ENCODE peak calls at places on chromosomes 16 and 17, in nine cellular contexts. K is prostate gland, F is adrenal gland, X is AG04450, B is uterus, M is A549, C is esophagus muscularis mucosa, G is progenitor cell of endocrine pancreas, H is dorsolateral prefrontal cortex. Y is an unnamed sample.

GRCh38 chr16:48113471-48113870 is 42.3 kb downstream of the ABCC12 start:
- DNase-seq in X (no peak), K (no peak), F (no peak), M (peak; percentile 53), B (no peak), H (no peak), C (no peak), G (peak; percentile 16), Y (no peak)

GRCh38 chr17:9932481-9932880 is 27.4 kb upstream of the RCVRN start:
- DNase-seq in K (no peak), B (no peak), H (no peak), X (no peak), M (peak; percentile 26), G (no peak), F (no peak), C (no peak), Y (no peak)

GRCh38 chr16:88649924-88650748 is 717 bp downstream of the CYBA start:
- DNase-seq in H (no peak), C (no peak), B (no peak), G (no peak), M (no peak), X (no peak), K (no peak), F (no peak), Y (peak; percentile 83)

GRCh38 chr17:37818689-37819088 is 73.8 kb upstream of the HNF1B start:
- DNase-seq in H (no peak), X (peak; percentile 47), B (no peak), G (no peak), M (peak; percentile 59), K (peak; percentile 54), F (no peak), C (no peak), Y (no peak)

GRCh38 chr17:1420163-1420562 is 20.1 kb upstream of the YWHAE start:
- DNase-seq in F (no peak), B (no peak), H (no peak), G (no peak), M (no peak), C (no peak), X (no peak), K (no peak), Y (no peak)

GRCh38 chr17:46726106-46726670 is 92.3 kb downstream of the WNT3 start:
- DNase-seq in M (no peak), C (no peak), X (no peak), F (peak; percentile 23), G (no peak), B (no peak), K (no peak), H (no peak), Y (no peak)

GRCh38 chr17:81518785-81519283 is 6.2 kb upstream of the ACTG1 start:
- DNase-seq in B (peak; percentile 55), X (no peak), M (peak; percentile 58), F (peak; percentile 38), H (no peak), C (no peak), G (no peak), K (no peak), Y (no peak)

GRCh38 chr17:73933871-73934270 is 269.6 kb upstream of the RPL38 start:
- DNase-seq in G (no peak), B (no peak), F (peak; percentile 12), H (no peak), M (no peak), K (no peak), C (no peak), X (no peak), Y (peak; percentile 17)

GRCh38 chr16:77723108-77723514 is 797 bp downstream of the NUDT7 start:
- DNase-seq in X (peak; percentile 43), G (no peak), C (no peak), H (peak; percentile 40), F (peak; percentile 57), B (peak; percentile 18), M (no peak), K (no peak), Y (no peak)

GRCh38 chr17:31224366-31224765 is 72.7 kb downstream of the OMG start:
- DNase-seq in X (no peak), K (no peak), C (no peak), G (no peak), B (no peak), M (no peak), H (no peak), F (no peak), Y (no peak)

GRCh38 chr16:30660424-30661251 is 2.4 kb downstream of the FBRS start:
- DNase-seq in G (no peak), H (no peak), M (no peak), X (no peak), B (no peak), K (no peak), C (no peak), F (no peak), Y (no peak)

GRCh38 chr17:40801157-40801556 is 1.4 kb upstream of the KRT28 start:
- DNase-seq in X (no peak), M (no peak), C (no peak), F (no peak), G (no peak), K (no peak), B (no peak), H (no peak), Y (no peak)

GRCh38 chr17:69485901-69486643 is 71.6 kb downstream of the MAP2K6 start:
- DNase-seq in X (no peak), B (no peak), C (no peak), F (no peak), K (no peak), M (peak; percentile 19), G (no peak), H (no peak), Y (no peak)
- TF ChIP-seq CTCF in X (no peak), B (no peak), C (no peak), F (no peak), K (no peak), M (no peak), G (no peak), H (no peak), Y (no peak)

GRCh38 chr16:84088695-84089395 is 27.9 kb downstream of the MBTPS1 start:
- DNase-seq in C (no peak), H (peak; percentile 24), K (no peak), B (no peak), G (no peak), F (no peak), X (no peak), M (peak; percentile 20), Y (peak; percentile 44)

GRCh38 chr16:84086996-84087395 is 29.7 kb downstream of the MBTPS1 start:
- DNase-seq in G (no peak), M (no peak), C (no peak), B (no peak), X (no peak), K (no peak), H (no peak), F (no peak), Y (no peak)

GRCh38 chr16:84085774-84086173 is 31.0 kb downstream of the MBTPS1 start:
- DNase-seq in X (no peak), G (no peak), H (no peak), F (no peak), K (no peak), M (no peak), C (no peak), B (no peak), Y (no peak)

GRCh38 chr16:84086357-84086756 is 30.4 kb downstream of the MBTPS1 start:
- DNase-seq in G (no peak), X (no peak), C (no peak), M (no peak), B (no peak), F (no peak), H (no peak), K (no peak), Y (no peak)

DNA sequence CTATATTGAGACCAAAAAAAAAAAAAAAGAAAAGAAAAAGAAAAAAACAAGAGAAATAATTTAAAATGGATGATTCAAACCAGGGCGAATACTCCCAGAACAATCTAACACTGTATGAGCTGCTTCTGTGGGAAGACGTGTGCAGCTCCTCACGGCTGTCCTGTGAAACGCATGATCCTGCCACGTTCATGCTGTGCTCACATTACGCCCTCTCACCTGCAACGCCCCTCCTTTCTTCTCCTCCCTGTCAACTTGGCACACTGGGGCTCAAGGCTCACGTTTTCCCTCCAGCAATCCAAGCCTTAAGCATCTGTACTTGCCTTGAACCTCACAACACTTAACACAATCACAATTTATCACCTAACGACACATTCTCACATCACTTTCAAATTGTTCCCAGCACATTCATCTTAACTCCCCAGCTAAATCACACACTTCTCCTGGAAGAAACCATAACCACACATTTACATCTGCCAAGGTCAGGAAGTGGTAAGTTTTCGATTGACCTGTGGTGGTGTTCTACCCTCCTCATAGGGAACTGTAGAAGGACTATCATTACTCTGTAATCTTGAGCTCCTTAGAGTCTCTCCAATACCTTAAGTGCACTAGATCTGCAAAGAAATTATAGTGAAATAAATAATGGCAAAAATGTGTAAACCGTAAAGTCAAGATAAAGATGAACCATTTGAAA is 29.1 kb downstream of the MBTPS1 start:
- DNase-seq in G (no peak), K (no peak), F (no peak), C (no peak), H (peak; percentile 61), X (no peak), B (no peak), M (no peak), Y (no peak)
- TF ChIP-seq CTCF in G (no peak), K (no peak), F (no peak), C (no peak), H (no peak), X (no peak), B (no peak), M (no peak), Y (no peak)

DNA sequence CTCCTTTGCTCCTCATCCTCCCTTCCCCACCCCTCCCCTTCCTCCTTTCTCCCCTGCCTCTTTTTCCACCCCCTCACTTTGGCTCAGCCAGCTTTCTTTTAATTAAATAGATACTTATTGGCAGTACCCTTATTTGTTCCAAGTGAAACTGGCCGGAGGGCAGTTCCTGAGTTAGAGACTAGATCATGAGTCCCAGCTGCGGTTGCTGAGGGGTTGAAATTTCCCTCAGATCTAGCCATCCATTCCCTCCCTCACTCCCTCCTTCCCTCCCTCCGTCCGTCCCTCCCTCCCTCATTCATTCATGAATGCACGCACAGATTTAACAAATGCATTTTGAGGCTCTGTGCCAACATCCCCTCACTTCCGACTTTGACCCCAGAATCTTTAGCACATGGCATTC is 519.2 kb upstream of the EEF2KMT start:
- DNase-seq in K (no peak), B (no peak), G (no peak), X (no peak), C (no peak), F (no peak), H (no peak), M (no peak), Y (no peak)
- TF ChIP-seq CTCF in K (no peak), B (no peak), G (no peak), X (no peak), C (no peak), F (no peak), H (no peak), M (no peak), Y (no peak)

DNA sequence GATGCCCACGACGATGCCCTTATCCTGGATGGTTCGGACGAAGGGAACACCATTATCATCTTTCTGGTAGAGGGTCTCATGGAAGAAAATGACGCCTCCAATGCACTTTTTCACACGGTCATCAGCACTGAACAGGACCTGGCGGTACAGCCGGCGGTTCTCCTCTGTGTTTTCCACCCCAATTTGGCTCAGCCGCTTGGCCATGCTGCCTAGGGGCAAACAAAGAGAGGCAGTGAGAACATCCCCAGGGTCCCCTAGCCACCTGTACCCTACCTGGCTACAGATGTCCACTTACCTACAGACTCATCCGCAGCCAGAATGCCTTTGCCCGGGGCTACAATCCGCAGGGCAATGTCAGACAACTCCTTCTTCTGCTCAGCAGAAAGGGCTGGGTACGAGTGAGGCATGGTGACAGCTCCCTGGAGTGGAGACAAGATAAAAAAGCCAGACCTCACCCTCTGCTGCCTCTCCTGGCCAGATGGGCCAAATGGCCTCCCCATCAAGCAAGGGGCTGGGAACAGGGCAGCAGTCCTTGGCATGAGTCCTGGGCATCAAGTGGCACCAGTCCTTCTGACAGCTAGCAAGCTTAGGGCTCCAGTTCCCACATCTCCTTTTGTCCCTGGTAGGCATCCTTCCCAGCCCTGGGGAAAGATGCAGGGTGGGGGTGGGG is 1.4 kb downstream of the ALDOC start:
- DNase-seq in H (no peak), K (no peak), G (no peak), F (no peak), M (no peak), X (no peak), C (no peak), B (no peak), Y (no peak)
- TF ChIP-seq CTCF in H (no peak), K (no peak), G (no peak), F (no peak), M (no peak), X (no peak), C (no peak), B (no peak), Y (no peak)

Y was measured in osteocyte.